ENCODE peak calls at places on chromosomes 3 and 15, in four cellular contexts. U is AML-193, M is AG04450, F is GM13977. K is an unnamed sample.

GRCh38 chr3:111751961-111752360 is 107.1 kb upstream of the PHLDB2 start:
- DNase-seq in U (no peak), F (no peak), M (peak; percentile 81), K (no peak)

GRCh38 chr3:192772495-192772894 is 45.2 kb upstream of the FGF12 start:
- DNase-seq in F (no peak), U (no peak), M (no peak), K (no peak)

GRCh38 chr3:24096695-24097290 is 151.7 kb downstream of the NR1D2 start:
- DNase-seq in U (no peak), F (no peak), M (no peak), K (no peak)

GRCh38 chr3:193774916-193775285 is 181.9 kb downstream of the OPA1 start:
- DNase-seq in M (no peak), U (no peak), F (no peak), K (no peak)

GRCh38 chr15:69035205-69035917 is 20.9 kb downstream of the NOX5 start:
- DNase-seq in F (no peak), M (no peak), U (no peak), K (peak; percentile 69)

GRCh38 chr3:34382859-34383258 is 584.4 kb downstream of the PDCD6IP start:
- DNase-seq in U (no peak), F (no peak), M (no peak), K (no peak)

GRCh38 chr15:29682361-29682760 is 139.9 kb downstream of the TJP1 start:
- DNase-seq in U (no peak), F (no peak), M (no peak), K (no peak)

GRCh38 chr3:172176385-172176784 is 137.0 kb downstream of the FNDC3B start:
- DNase-seq in M (no peak), F (no peak), U (no peak), K (no peak)

GRCh38 chr15:91302588-91303439 is 202.8 kb downstream of the SV2B start:
- DNase-seq in U (peak; percentile 68), M (peak; percentile 30), F (peak; percentile 72), K (peak; percentile 33)

GRCh38 chr3:12401208-12401607 is 83.1 kb upstream of the TSEN2 start:
- DNase-seq in M (no peak), F (no peak), U (no peak), K (no peak)

GRCh38 chr3:149299938-149300791 is 33.3 kb downstream of the TM4SF18 start:
- DNase-seq in U (peak; percentile 62), F (no peak), M (peak; percentile 69), K (peak; percentile 23)

GRCh38 chr15:49830411-49830810 is 209.6 kb downstream of the DTWD1 start:
- DNase-seq in F (no peak), U (no peak), M (no peak), K (no peak)

GRCh38 chr3:14396293-14396692 is 6.1 kb upstream of the SLC6A6 start:
- DNase-seq in U (no peak), F (no peak), M (no peak), K (no peak)

GRCh38 chr15:51982013-51982769 is 10.6 kb upstream of the LEO1 start:
- DNase-seq in U (peak; percentile 91), F (peak; percentile 77), M (peak; percentile 54), K (no peak)

GRCh38 chr3:61618871-61619270 is 57.5 kb downstream of the PTPRG start:
- DNase-seq in F (no peak), U (no peak), M (no peak), K (no peak)

GRCh38 chr15:57031605-57032004 is 113.2 kb downstream of the TCF12 start:
- DNase-seq in U (no peak), M (no peak), F (no peak), K (no peak)

GRCh38 chr3:161559177-161559998 is 62.8 kb downstream of the OTOL1 start:
- DNase-seq in M (no peak), F (peak; percentile 6), U (peak; percentile 63), K (no peak)

GRCh38 chr3:177711637-177712036 is 514.4 kb upstream of the TBL1XR1 start:
- DNase-seq in M (no peak), F (no peak), U (no peak), K (no peak)

GRCh38 chr3:42763023-42763422 is 10.0 kb downstream of the CCDC13 start:
- DNase-seq in U (no peak), F (peak; percentile 36), M (no peak), K (no peak)

GRCh38 chr15:63372018-63372705 is 9.5 kb downstream of the CA12 start:
- DNase-seq in M (peak; percentile 86), U (no peak), F (no peak), K (no peak)

GRCh38 chr3:138049157-138049919 is 39.4 kb downstream of the CLDN18 start:
- DNase-seq in F (no peak), U (no peak), M (peak; percentile 64), K (no peak)

GRCh38 chr15:40130799-40131502 is 22.3 kb upstream of the BMF start:
- DNase-seq in U (no peak), F (no peak), M (no peak), K (no peak)

GRCh38 chr3:197555281-197556261 is at the start of gene BDH1:
- DNase-seq in F (peak; percentile 80), M (no peak), U (peak; percentile 70), K (peak; percentile 51)

GRCh38 chr15:46280753-46281521 is 646.1 kb downstream of the SQOR start:
- DNase-seq in M (no peak), U (no peak), F (no peak), K (no peak)

GRCh38 chr3:134477938-134478337 is 7.8 kb downstream of the ANAPC13 start:
- DNase-seq in U (no peak), F (no peak), M (no peak), K (no peak)

GRCh38 chr3:158668506-158668905 is 3.9 kb downstream of the LXN start:
- DNase-seq in F (no peak), M (peak; percentile 3), U (no peak), K (no peak)

GRCh38 chr3:8445861-8446260 is 55.8 kb upstream of the LMCD1 start:
- DNase-seq in M (peak; percentile 80), F (no peak), U (no peak), K (no peak)

GRCh38 chr15:71275098-71275497 is 159.8 kb downstream of the THSD4 start:
- DNase-seq in F (no peak), M (peak; percentile 60), U (no peak), K (no peak)

GRCh38 chr3:51961607-51962569 is 5.4 kb downstream of the PCBP4 start:
- DNase-seq in M (no peak), F (no peak), U (no peak), K (no peak)

GRCh38 chr3:183518446-183519185 is 36.9 kb downstream of the KLHL6 start:
- DNase-seq in F (no peak), M (no peak), U (no peak), K (no peak)

GRCh38 chr3:57822686-57823085 is 66.6 kb downstream of the SLMAP start:
- DNase-seq in M (no peak), U (no peak), F (no peak), K (no peak)